ENCODE peak calls at places on chromosomes 3 and 15, in six cellular contexts. S is tibial artery, L is cardiac muscle cell, N is heart left ventricle, D is mucosa of descending colon, T is sigmoid colon. P is an unnamed sample. For H3K4me1, the result is how much of the 10 kb centered on the place peaks cover.

GRCh38 chr3:83320726-83321125 is 1559.3 kb upstream of the GBE1 start:
- DNase-seq in T (no peak), D (no peak), L (no peak), S (no peak), N (no peak), P (no peak)

GRCh38 chr15:91866971-91867372 is 13.5 kb downstream of the SLCO3A1 start:
- DNase-seq in N (peak), L (peak), D (no peak), S (peak), T (no peak), P (no peak)

GRCh38 chr15:71242292-71242691 is 127.0 kb downstream of the THSD4 start:
- DNase-seq in L (no peak), S (no peak), T (no peak), N (no peak), D (no peak), P (no peak)

GRCh38 chr15:63067976-63068743 is 25.6 kb downstream of the TPM1 start:
- DNase-seq in S (no peak), N (no peak), T (no peak), D (no peak), L (no peak), P (no peak)

GRCh38 chr3:115905871-115906270 is 282.6 kb downstream of the GAP43 start:
- DNase-seq in L (no peak), D (no peak), S (no peak), T (no peak), N (no peak), P (no peak)

GRCh38 chr3:197256836-197257444 is 41.5 kb downstream of the DLG1 start:
- DNase-seq in L (peak), N (no peak), S (no peak), T (no peak), D (no peak), P (no peak)

GRCh38 chr3:16359331-16359730 is 94.3 kb downstream of the OXNAD1 start:
- DNase-seq in N (no peak), S (no peak), T (no peak), D (no peak), L (no peak), P (no peak)

GRCh38 chr3:131988209-131988608 is 46.6 kb downstream of the CPNE4 start:
- DNase-seq in S (no peak), T (no peak), N (no peak), D (no peak), L (no peak), P (no peak)

GRCh38 chr3:63471781-63472180 is 180.7 kb upstream of the SNTN start:
- DNase-seq in L (no peak), N (no peak), T (no peak), D (no peak), S (no peak), P (no peak)

GRCh38 chr15:65655457-65655856 is 33.7 kb downstream of the SLC24A1 start:
- DNase-seq in N (no peak), D (no peak), L (no peak), T (no peak), S (no peak), P (no peak)

GRCh38 chr3:124887177-124887995 is at the start of gene ITGB5:
- DNase-seq in L (peak), D (peak), S (peak), N (peak), T (peak), P (peak)

GRCh38 chr3:190319660-190320059 is 2.6 kb downstream of the CLDN1 start:
- DNase-seq in S (no peak), D (no peak), T (no peak), N (no peak), L (no peak), P (no peak)

GRCh38 chr3:109559389-109559788 is 222.0 kb upstream of the DPPA4 start:
- DNase-seq in L (no peak), T (no peak), D (no peak), S (no peak), N (no peak), P (no peak)

GRCh38 chr3:156489462-156489911 is 65.4 kb downstream of the SSR3 start:
- DNase-seq in D (no peak), S (no peak), N (no peak), L (peak), T (no peak), P (no peak)

GRCh38 chr15:68114356-68114755 is 60.2 kb downstream of the PIAS1 start:
- DNase-seq in L (peak), N (no peak), S (no peak), T (no peak), D (no peak), P (no peak)

GRCh38 chr15:29143293-29143692 is 126.3 kb downstream of the NSMCE3 start:
- DNase-seq in T (no peak), S (no peak), D (no peak), N (no peak), L (no peak), P (no peak)

GRCh38 chr15:56059716-56060115 is 66.3 kb upstream of the NEDD4 start:
- DNase-seq in T (no peak), D (no peak), L (no peak), N (no peak), S (no peak), P (no peak)

GRCh38 chr15:23616536-23616935 is 31.1 kb downstream of the MAGEL2 start:
- DNase-seq in S (no peak), N (no peak), D (no peak), T (no peak), L (no peak), P (peak)

GRCh38 chr15:73078722-73079121 is 26.5 kb downstream of the NEO1 start:
- DNase-seq in T (no peak), D (no peak), S (no peak), N (no peak), L (peak), P (no peak)

GRCh38 chr3:187062526-187063177 is 76.6 kb downstream of the RPL39L start:
- DNase-seq in T (no peak), N (no peak), L (peak), S (no peak), D (no peak), P (no peak)

GRCh38 chr3:188349276-188349962 is 195.5 kb downstream of the LPP start:
- DNase-seq in L (peak), T (no peak), N (no peak), D (no peak), S (no peak), P (peak)

GRCh38 chr3:28317438-28318022 is 31.0 kb upstream of the ZCWPW2 start:
- DNase-seq in T (no peak), N (no peak), S (no peak), L (peak), D (no peak), P (peak)

GRCh38 chr3:187955076-187955952 is 198.6 kb upstream of the LPP start:
- DNase-seq in D (no peak), T (peak), N (no peak), S (peak), L (peak), P (no peak)

GRCh38 chr3:106130384-106131084 is 261.7 kb upstream of the CBLB start:
- DNase-seq in N (no peak), L (peak), T (no peak), D (no peak), S (no peak), P (no peak)

GRCh38 chr3:180063783-180064182 is 27.0 kb upstream of the PEX5L start:
- DNase-seq in N (no peak), L (no peak), T (no peak), S (no peak), D (no peak), P (no peak)

GRCh38 chr15:92663250-92663951 is 7.8 kb upstream of the FAM174B start:
- DNase-seq in N (no peak), T (no peak), S (no peak), D (no peak), L (no peak), P (no peak)

GRCh38 chr15:57150066-57150865 is 226.0 kb upstream of the CGNL1 start:
- DNase-seq in S (no peak), T (no peak), D (no peak), L (peak), N (no peak), P (no peak)

GRCh38 chr3:72797773-72798543 is 50.3 kb downstream of the SHQ1 start:
- DNase-seq in S (no peak), N (peak), D (peak), L (peak), T (no peak), P (no peak)

GRCh38 chr3:58074126-58074715 is 66.0 kb downstream of the FLNB start:
- DNase-seq in D (no peak), S (no peak), T (no peak), N (no peak), L (no peak), P (no peak)

GRCh38 chr15:57138260-57138895 is 219.9 kb downstream of the TCF12 start:
- DNase-seq in L (peak), T (no peak), S (no peak), N (no peak), D (no peak), P (peak)

GRCh38 chr15:33547876-33548275 is 237.1 kb downstream of the RYR3 start:
- DNase-seq in L (peak), T (no peak), D (peak), S (peak), N (peak), P (peak)

DNA sequence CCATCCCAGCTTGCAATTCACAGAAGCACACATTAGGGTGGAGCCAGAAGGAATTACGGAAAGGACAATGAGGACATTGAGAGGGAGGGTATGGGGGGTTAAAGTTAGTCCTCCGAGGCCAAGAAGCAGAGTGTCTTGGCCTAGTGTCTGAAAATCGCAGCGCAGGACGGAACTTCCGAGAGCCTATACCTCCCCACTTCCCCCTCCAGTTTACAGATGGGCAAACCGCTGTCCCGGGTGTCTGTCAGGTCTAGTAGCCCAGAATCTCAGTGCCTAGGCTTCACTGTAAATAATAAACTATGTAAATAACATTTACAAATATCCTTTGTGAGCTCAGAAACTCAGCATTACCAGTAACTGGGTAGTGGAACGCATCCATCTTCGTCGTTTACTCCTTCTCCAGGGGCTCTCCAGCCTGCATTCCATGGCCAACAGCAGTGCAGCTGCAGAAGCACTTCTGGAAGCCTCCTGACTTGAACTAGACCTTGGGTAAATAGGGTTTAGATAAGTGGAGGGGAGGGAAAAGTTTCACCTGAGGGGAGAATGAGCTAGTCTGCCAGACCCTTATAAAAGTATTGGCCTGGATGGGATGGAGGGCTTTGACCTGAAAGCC is 962 bp downstream of the ADPRH start:
- DNase-seq in L (peak), S (peak), N (peak), T (peak), D (peak), P (peak)
- TF ChIP-seq CTCF in L (no peak), S (no peak), N (no peak), T (no peak), D (no peak), P (no peak)

GRCh38 chr3:135349254-135349948 is 554.3 kb downstream of the EPHB1 start:
- DNase-seq in D (no peak), S (no peak), L (no peak), N (no peak), T (no peak), P (no peak)
- H3K4me1 ChIP-seq in D (under half), S (under half), L (under half), N (under half), T (under half), P (under half)

GRCh38 chr15:35912196-35912595 is 366.2 kb upstream of the DPH6 start:
- DNase-seq in N (no peak), T (no peak), S (no peak), D (no peak), L (peak), P (no peak)
- TF ChIP-seq CTCF in N (peak), T (no peak), S (no peak), D (no peak), L (peak), P (no peak)

GRCh38 chr3:42814246-42814645 is 5.0 kb downstream of the ACKR2 start:
- DNase-seq in S (no peak), T (no peak), N (no peak), L (no peak), D (no peak), P (no peak)
- H3K4me1 ChIP-seq in S (under half), T (under half), N (under half), L (half or more), D (under half), P (under half)

GRCh38 chr3:174619244-174619643 is 239.9 kb upstream of the NAALADL2 start:
- DNase-seq in D (no peak), T (no peak), L (no peak), S (no peak), N (no peak), P (no peak)

GRCh38 chr3:174620855-174621457 is 238.2 kb upstream of the NAALADL2 start:
- DNase-seq in N (no peak), T (no peak), D (no peak), L (no peak), S (no peak), P (no peak)

GRCh38 chr3:174618368-174618767 is 240.8 kb upstream of the NAALADL2 start:
- DNase-seq in L (no peak), D (no peak), T (no peak), N (no peak), S (no peak), P (no peak)

DNA sequence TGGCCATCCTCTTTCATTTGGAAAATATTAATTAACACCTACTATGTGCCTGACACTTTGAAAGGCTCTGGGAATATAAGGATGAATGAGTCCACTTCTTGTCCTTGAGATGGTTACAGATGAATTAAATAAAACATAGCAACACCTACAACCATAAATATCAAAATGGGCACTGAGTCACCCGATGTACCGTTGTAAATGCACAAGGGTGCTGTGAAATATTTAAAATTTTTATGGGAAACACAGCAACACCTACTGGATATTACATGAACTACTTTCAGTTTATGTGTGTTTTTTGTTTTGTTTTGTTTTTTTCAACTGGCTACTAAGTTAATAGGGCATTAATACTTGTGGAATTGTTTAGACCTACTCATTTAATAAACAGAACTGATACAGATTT is 239.0 kb upstream of the NAALADL2 start:
- DNase-seq in L (peak), T (no peak), D (no peak), S (no peak), N (no peak), P (no peak)
- TF ChIP-seq CTCF in L (peak), T (no peak), D (no peak), S (no peak), N (no peak), P (no peak)

DNA sequence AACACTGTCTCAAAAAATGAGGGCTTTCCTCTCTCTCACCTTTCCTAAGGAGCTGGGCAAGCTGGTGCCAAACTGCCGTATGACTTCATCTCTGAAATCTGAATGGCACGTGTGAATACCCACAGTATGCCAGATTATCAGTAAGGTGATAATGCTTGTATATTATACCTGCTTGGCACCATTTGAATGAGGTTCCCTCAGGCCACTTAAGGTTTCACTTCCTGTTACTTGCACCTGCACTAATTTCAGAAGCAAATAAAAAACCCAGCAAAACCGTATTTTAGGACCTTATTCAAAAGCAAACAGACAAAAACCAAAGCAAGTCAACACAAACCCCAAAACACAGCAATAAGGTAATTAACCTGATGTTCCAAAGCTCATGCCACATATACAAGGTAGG is 19.7 kb downstream of the FOXP1 start:
- DNase-seq in D (no peak), S (no peak), T (no peak), L (no peak), N (no peak), P (no peak)
- H3K4me1 ChIP-seq in D (under half), S (under half), T (under half), L (under half), N (under half), P (under half)

GRCh38 chr15:84749111-84749991 is 959 bp downstream of the ZNF592 start:
- DNase-seq in N (peak), D (peak), L (peak), S (peak), T (peak), P (peak)

GRCh38 chr15:84750583-84751092 is 2.2 kb downstream of the ZNF592 start:
- DNase-seq in D (no peak), T (no peak), S (no peak), N (no peak), L (no peak), P (peak)

GRCh38 chr15:84752195-84752594 is 3.8 kb downstream of the ZNF592 start:
- DNase-seq in S (no peak), N (no peak), L (no peak), D (no peak), T (no peak), P (no peak)

GRCh38 chr15:84747423-84748273 is 744 bp upstream of the ZNF592 start:
- DNase-seq in N (peak), S (peak), D (peak), T (peak), L (peak), P (peak)

DNA sequence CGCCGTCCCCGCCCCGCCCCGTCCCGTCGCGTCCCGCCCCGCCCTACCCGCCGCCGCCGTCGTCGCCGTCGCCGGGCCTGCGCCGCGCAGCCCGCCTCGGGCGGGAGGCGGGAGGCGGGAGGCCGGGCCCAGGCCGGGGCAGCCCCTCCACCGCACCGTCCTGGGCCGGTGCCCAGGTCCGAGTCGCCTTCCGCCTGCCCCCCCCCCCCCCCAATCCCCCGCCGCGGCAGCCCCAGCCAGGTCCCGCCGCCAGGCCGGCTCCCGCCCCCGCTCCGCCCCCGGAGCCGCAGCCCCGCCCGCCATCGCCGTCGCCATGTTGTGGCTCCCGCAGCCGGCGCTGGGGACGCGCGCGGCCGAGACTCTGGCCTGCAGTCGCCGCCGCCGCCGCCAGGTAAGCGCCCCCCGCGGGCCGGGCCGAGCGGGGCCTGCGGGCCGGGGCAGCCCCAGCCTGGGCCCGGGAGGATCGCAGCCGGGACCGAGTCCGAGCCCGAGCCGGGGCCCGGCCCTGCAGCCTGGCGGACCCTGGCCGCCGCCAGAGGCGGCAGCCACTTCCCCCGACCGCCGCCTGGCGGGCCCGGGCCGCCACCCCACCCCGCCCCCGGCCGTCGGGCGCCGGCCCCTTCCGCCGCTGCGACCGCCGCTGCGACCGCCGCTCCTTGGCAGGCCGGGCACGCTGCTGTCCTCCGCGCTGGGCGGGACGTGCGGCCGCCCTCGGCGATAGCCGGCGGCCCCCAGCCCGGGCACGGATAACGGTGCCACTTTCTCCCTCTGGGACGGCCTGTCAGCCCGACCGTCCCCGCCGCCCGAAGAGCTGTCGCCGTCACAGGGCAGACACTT is at the start of gene ZNF592:
- DNase-seq in S (peak), L (peak), T (peak), N (peak), D (peak), P (peak)
- TF ChIP-seq CTCF in S (no peak), L (no peak), T (no peak), N (peak), D (peak), P (no peak)

GRCh38 chr15:69529141-69529540 is 76.5 kb downstream of the RPLP1 start:
- DNase-seq in L (no peak), N (no peak), S (no peak), D (no peak), T (no peak), P (no peak)

GRCh38 chr15:69531302-69532027 is 78.8 kb downstream of the RPLP1 start:
- DNase-seq in L (no peak), T (no peak), D (no peak), N (peak), S (no peak), P (no peak)

GRCh38 chr15:69532066-69532465 is 79.4 kb downstream of the RPLP1 start:
- DNase-seq in N (no peak), S (no peak), D (no peak), L (no peak), T (no peak), P (no peak)

GRCh38 chr15:69532856-69533255 is 80.2 kb downstream of the RPLP1 start:
- DNase-seq in L (no peak), S (no peak), N (no peak), D (no peak), T (no peak), P (no peak)

DNA sequence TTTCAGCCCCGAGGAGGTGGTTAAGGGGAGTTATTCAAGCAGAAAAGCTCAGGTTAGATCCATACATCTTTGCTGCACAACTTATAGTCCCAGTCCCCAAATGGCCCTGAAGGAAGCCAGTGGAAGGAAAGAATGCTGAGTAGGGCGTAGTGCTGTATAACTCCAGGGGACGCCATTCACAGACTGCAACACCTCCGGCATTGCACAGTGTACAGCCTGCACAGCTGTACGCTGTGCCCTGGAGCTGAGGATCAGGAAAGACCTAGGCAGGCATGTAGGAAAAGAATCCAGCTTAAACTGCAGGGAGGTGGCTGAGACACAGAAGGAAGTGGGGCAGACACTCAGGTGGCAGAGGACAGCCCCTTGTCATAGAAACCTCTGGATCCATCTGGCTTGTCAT is 77.6 kb downstream of the RPLP1 start:
- DNase-seq in N (no peak), T (no peak), S (no peak), L (no peak), D (no peak), P (no peak)
- H3K4me1 ChIP-seq in N (under half), T (under half), S (under half), L (under half), D (under half), P (under half)